ENCODE peak calls at places on chromosomes 1 and 21, in five cellular contexts. One of them, this sample, is unnamed.
A peak's percentile ranks its signal among the peaks of the same experiment; 100 is the strongest.

GRCh38 chr1:36321119-36321951 is 2.1 kb downstream of the EVA1B start:
- DNase-seq in fibroblast of villous mesenchyme: peak; percentile 99
- DNase-seq in AG04449: no peak
- DNase-seq in AG10803: peak; percentile 96
- DNase-seq in colonic mucosa: peak; percentile 57
- DNase-seq in this sample: peak; percentile 93

GRCh38 chr21:43921602-43921978 is 56.6 kb downstream of the AGPAT3 start:
- DNase-seq in colonic mucosa: no peak
- DNase-seq in AG10803: no peak
- DNase-seq in AG04449: no peak
- DNase-seq in fibroblast of villous mesenchyme: no peak
- DNase-seq in this sample: no peak

GRCh38 chr1:161200421-161200991 is 1.7 kb upstream of the ADAMTS4 start:
- DNase-seq in AG04449: no peak
- DNase-seq in colonic mucosa: no peak
- DNase-seq in fibroblast of villous mesenchyme: no peak
- DNase-seq in AG10803: no peak
- DNase-seq in this sample: peak; percentile 40

GRCh38 chr1:21311016-21311415 is 20.8 kb upstream of the ECE1 start:
- DNase-seq in fibroblast of villous mesenchyme: no peak
- DNase-seq in AG04449: no peak
- DNase-seq in AG10803: peak; percentile 58
- DNase-seq in colonic mucosa: no peak
- DNase-seq in this sample: no peak

GRCh38 chr1:194698908-194699318 is 1512.5 kb upstream of the B3GALT2 start:
- DNase-seq in AG10803: no peak
- DNase-seq in colonic mucosa: no peak
- DNase-seq in AG04449: no peak
- DNase-seq in fibroblast of villous mesenchyme: no peak
- DNase-seq in this sample: peak; percentile 20

GRCh38 chr1:180643693-180644092 is 11.9 kb downstream of the XPR1 start:
- DNase-seq in AG04449: no peak
- DNase-seq in fibroblast of villous mesenchyme: peak; percentile 37
- DNase-seq in colonic mucosa: no peak
- DNase-seq in AG10803: peak; percentile 38
- DNase-seq in this sample: peak; percentile 45

GRCh38 chr1:97482022-97482421 is 438.8 kb downstream of the DPYD start:
- DNase-seq in AG04449: no peak
- DNase-seq in colonic mucosa: no peak
- DNase-seq in AG10803: no peak
- DNase-seq in fibroblast of villous mesenchyme: no peak
- DNase-seq in this sample: no peak

GRCh38 chr1:202151045-202151444 is 6.5 kb upstream of the ARL8A start:
- DNase-seq in AG04449: no peak
- DNase-seq in fibroblast of villous mesenchyme: no peak
- DNase-seq in colonic mucosa: no peak
- DNase-seq in AG10803: no peak
- DNase-seq in this sample: no peak

GRCh38 chr1:16043521-16043920 is at the start of gene CLCNKB:
- DNase-seq in colonic mucosa: peak; percentile 30
- DNase-seq in AG10803: no peak
- DNase-seq in AG04449: no peak
- DNase-seq in fibroblast of villous mesenchyme: no peak
- DNase-seq in this sample: no peak

GRCh38 chr1:176540428-176540827 is 77.5 kb downstream of the PAPPA2 start:
- DNase-seq in AG04449: no peak
- DNase-seq in AG10803: no peak
- DNase-seq in colonic mucosa: no peak
- DNase-seq in fibroblast of villous mesenchyme: no peak
- DNase-seq in this sample: no peak

GRCh38 chr1:176541663-176542062 is 78.7 kb downstream of the PAPPA2 start:
- DNase-seq in fibroblast of villous mesenchyme: no peak
- DNase-seq in AG10803: peak; percentile 4
- DNase-seq in AG04449: no peak
- DNase-seq in colonic mucosa: no peak
- DNase-seq in this sample: no peak

GRCh38 chr1:176546825-176547224 is 83.8 kb downstream of the PAPPA2 start:
- DNase-seq in AG04449: no peak
- DNase-seq in fibroblast of villous mesenchyme: no peak
- DNase-seq in colonic mucosa: no peak
- DNase-seq in AG10803: no peak
- DNase-seq in this sample: no peak

GRCh38 chr1:176545034-176545639 is 82.2 kb downstream of the PAPPA2 start:
- DNase-seq in colonic mucosa: no peak
- DNase-seq in fibroblast of villous mesenchyme: no peak
- DNase-seq in AG10803: no peak
- DNase-seq in AG04449: no peak
- DNase-seq in this sample: no peak

DNA sequence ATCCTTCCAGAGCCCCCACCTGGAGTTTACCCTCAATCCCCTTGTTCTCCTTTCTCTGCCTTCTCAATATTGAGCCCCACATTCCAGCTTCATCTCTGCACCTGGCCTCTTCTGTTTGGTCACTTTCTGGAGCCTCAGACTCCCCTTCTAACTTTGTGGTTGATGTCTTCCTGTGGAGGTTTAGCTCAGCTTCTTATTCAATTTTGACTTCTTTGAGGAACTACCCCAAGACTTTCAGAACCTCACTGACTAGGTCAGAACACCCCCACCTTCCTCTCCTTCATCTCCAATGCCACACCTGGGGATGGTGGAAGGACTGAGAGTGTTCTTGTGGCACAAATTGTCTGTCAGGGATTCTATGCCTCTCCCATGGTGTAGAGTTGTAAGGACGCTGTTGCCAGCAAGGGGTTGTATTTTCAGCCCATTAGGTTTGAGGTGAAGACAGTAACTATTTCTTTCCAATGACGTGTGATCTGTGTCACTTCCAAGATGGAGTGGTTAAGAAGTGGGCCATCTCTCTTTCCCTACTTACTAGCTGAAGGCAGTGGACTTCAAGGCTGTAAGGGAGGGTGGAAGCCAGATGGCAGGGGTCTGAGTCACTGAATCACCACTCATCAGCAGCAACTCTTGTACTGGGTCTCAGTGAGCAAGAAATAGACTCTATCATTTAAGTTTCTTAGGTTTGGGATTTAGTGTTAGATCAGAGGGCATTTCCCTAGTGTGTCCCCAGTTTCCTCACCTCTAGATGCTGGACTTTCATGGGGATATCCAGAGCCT is 80.6 kb downstream of the PAPPA2 start:
- DNase-seq in AG10803: no peak
- DNase-seq in AG04449: no peak
- DNase-seq in fibroblast of villous mesenchyme: no peak
- DNase-seq in colonic mucosa: no peak
- DNase-seq in this sample: no peak
- TF ChIP-seq CTCF in AG10803: no peak
- TF ChIP-seq CTCF in AG04449: no peak
- TF ChIP-seq CTCF in fibroblast of villous mesenchyme: no peak
- TF ChIP-seq CTCF in colonic mucosa: no peak
- TF ChIP-seq CTCF in this sample: no peak

GRCh38 chr1:39269349-39269748 is 64.9 kb downstream of the MACF1 start:
- DNase-seq in colonic mucosa: no peak
- DNase-seq in AG10803: no peak
- DNase-seq in fibroblast of villous mesenchyme: no peak
- DNase-seq in AG04449: no peak
- DNase-seq in this sample: no peak

GRCh38 chr1:39268112-39268581 is 63.7 kb downstream of the MACF1 start:
- DNase-seq in AG10803: peak; percentile 86
- DNase-seq in fibroblast of villous mesenchyme: peak; percentile 94
- DNase-seq in AG04449: peak; percentile 44
- DNase-seq in colonic mucosa: no peak
- DNase-seq in this sample: peak; percentile 87

GRCh38 chr1:39268906-39269305 is 64.4 kb downstream of the MACF1 start:
- DNase-seq in AG04449: no peak
- DNase-seq in AG10803: no peak
- DNase-seq in fibroblast of villous mesenchyme: no peak
- DNase-seq in colonic mucosa: no peak
- DNase-seq in this sample: no peak

GRCh38 chr1:39270368-39270767 is 65.9 kb downstream of the MACF1 start:
- DNase-seq in colonic mucosa: no peak
- DNase-seq in AG04449: no peak
- DNase-seq in fibroblast of villous mesenchyme: no peak
- DNase-seq in AG10803: no peak
- DNase-seq in this sample: no peak

DNA sequence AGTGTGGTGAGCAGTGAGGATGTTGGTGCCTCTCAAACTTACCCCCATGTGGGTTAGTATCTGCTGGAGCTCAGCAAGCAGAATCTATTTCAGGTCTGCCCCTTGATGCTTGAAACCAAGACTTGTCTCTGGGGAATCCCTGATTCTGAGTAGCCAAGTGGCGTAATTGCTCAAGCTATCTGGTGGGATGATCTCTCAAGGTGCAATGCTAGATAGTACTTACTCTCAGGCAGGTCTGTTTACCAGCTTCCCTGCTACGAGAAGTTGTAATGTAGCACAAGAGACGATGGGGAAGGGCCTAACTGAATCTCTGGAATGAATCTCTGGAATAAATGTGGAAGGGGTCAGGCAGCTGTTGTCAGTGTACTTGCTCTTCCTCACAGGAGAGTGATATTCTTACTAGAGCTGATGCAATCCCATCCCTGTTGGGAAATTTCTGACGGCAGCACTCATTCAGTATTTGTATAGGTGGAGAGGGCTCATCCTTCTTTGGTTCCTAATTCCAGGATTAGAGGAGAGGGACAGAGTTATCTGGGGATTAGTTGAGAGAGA is 65.4 kb downstream of the MACF1 start:
- DNase-seq in AG04449: peak; percentile 45
- DNase-seq in AG10803: peak; percentile 79
- DNase-seq in colonic mucosa: no peak
- DNase-seq in fibroblast of villous mesenchyme: peak; percentile 98
- DNase-seq in this sample: peak; percentile 71
- H3K4me3 ChIP-seq in AG04449: peak overlapping the region; percentile 31
- H3K4me3 ChIP-seq in AG10803: peak overlapping the region; percentile 55
- H3K4me3 ChIP-seq in colonic mucosa: no peak overlapping the region
- H3K4me3 ChIP-seq in fibroblast of villous mesenchyme: peak overlapping the region; percentile 55
- H3K4me3 ChIP-seq in this sample: no peak overlapping the region

GRCh38 chr1:11781298-11781697 is 19.3 kb downstream of the C1orf167 start:
- DNase-seq in colonic mucosa: no peak
- DNase-seq in AG04449: no peak
- DNase-seq in fibroblast of villous mesenchyme: no peak
- DNase-seq in AG10803: no peak
- DNase-seq in this sample: no peak

GRCh38 chr1:11782127-11782708 is 20.2 kb downstream of the C1orf167 start:
- DNase-seq in AG04449: no peak
- DNase-seq in colonic mucosa: no peak
- DNase-seq in fibroblast of villous mesenchyme: no peak
- DNase-seq in AG10803: no peak
- DNase-seq in this sample: no peak

GRCh38 chr1:11784256-11784992 is 21.3 kb downstream of the MTHFR start:
- DNase-seq in AG10803: no peak
- DNase-seq in colonic mucosa: no peak
- DNase-seq in fibroblast of villous mesenchyme: no peak
- DNase-seq in AG04449: no peak
- DNase-seq in this sample: no peak

GRCh38 chr1:11784993-11785769 is 20.6 kb downstream of the MTHFR start:
- DNase-seq in fibroblast of villous mesenchyme: peak; percentile 74
- DNase-seq in AG10803: no peak
- DNase-seq in colonic mucosa: peak; percentile 68
- DNase-seq in AG04449: no peak
- DNase-seq in this sample: peak; percentile 60

DNA sequence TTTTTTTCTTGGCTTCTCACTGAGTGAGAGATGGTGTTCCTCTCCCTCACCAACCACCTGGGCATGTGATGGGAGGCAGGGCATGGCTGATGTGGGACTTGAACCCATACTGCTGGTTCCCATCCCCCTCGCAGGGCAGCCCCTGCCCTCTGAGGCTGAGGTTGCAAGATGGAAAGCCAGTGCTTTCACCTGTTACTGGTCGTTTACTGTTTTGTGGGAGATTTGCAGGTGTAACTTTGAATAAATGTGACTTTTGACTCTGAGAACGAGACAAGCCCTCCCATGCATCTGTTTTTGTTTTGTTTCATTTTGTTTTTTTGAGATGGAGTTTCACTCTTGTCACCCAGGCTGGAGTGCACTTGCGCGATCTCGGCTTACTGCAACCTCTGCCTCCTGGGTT is 21.6 kb downstream of the C1orf167 start:
- DNase-seq in AG10803: no peak
- DNase-seq in fibroblast of villous mesenchyme: no peak
- DNase-seq in AG04449: no peak
- DNase-seq in colonic mucosa: no peak
- DNase-seq in this sample: no peak
- TF ChIP-seq CTCF in AG10803: no peak
- TF ChIP-seq CTCF in fibroblast of villous mesenchyme: no peak
- TF ChIP-seq CTCF in AG04449: no peak
- TF ChIP-seq CTCF in colonic mucosa: no peak
- TF ChIP-seq CTCF in this sample: no peak

DNA sequence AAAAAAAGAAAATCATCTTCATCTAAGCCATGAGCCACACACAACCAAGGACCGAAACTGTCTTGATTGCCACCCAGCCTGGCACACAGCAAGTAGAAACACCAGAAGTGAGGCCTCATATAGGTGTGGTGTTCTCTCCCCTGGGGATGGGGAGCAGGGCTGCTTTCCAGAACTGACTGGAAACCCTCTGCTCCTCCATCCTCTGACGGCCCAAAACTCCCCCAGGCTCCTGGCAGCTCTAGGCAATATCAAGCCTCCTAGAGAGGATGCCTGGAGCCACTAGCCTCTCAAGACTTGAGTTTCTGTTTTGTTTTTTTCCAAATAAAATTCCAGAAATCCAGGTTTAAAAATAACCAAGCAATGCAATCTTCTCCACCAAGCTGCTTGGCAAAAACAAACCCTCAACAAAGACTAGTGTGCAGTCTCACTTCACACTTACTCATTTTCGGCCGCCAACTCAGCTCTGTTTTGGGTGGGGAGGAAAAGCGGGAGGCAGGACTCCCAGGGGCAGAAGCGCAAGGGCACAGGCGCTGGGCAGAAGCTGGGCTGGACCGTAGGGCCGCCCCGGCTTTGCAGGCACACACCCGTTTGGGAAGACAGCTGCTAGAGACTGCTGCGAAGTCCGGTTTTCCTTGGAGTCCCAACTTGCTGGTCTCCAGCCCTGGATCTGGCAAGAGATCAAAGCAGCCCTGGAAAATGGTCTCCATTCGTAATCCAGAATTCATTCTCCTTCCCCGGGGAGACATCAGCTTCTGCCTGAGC is 78.2 kb upstream of the CAPZB start:
- DNase-seq in AG04449: no peak
- DNase-seq in fibroblast of villous mesenchyme: peak; percentile 42
- DNase-seq in colonic mucosa: peak; percentile 46
- DNase-seq in AG10803: peak; percentile 58
- DNase-seq in this sample: peak; percentile 37
- H3K4me3 ChIP-seq in AG04449: peak overlapping the region; percentile 23
- H3K4me3 ChIP-seq in fibroblast of villous mesenchyme: peak overlapping the region; percentile 10
- H3K4me3 ChIP-seq in colonic mucosa: no peak overlapping the region
- H3K4me3 ChIP-seq in AG10803: peak overlapping the region; percentile 47
- H3K4me3 ChIP-seq in this sample: peak overlapping the region; percentile 24

This sample was measured in fibroblast of pulmonary artery.